ENCODE peak calls at places on chromosomes 5 and 9, in seven cellular contexts. One of them, this sample, is unnamed.

GRCh38 chr5:1797855-1798254 is 1.8 kb downstream of the MRPL36 start:
- DNase-seq in left ventricle myocardium inferior: no peak
- DNase-seq in AG08395: no peak
- DNase-seq in epithelial cell of prostate: no peak
- DNase-seq in GM04503: no peak
- DNase-seq in HFFc6: no peak
- DNase-seq in KBM-7: no peak
- DNase-seq in this sample: no peak

GRCh38 chr9:105296889-105297288 is 52.4 kb downstream of the SLC44A1 start:
- DNase-seq in epithelial cell of prostate: peak
- DNase-seq in left ventricle myocardium inferior: no peak
- DNase-seq in HFFc6: peak
- DNase-seq in AG08395: peak
- DNase-seq in GM04503: peak
- DNase-seq in KBM-7: no peak
- DNase-seq in this sample: no peak

GRCh38 chr5:177071671-177072385 is 14.9 kb upstream of the FGFR4 start:
- DNase-seq in GM04503: peak
- DNase-seq in AG08395: peak
- DNase-seq in left ventricle myocardium inferior: no peak
- DNase-seq in HFFc6: peak
- DNase-seq in KBM-7: peak
- DNase-seq in epithelial cell of prostate: no peak
- DNase-seq in this sample: peak

GRCh38 chr5:140795259-140795641 is 598 bp downstream of the PCDHA2 start:
- DNase-seq in GM04503: no peak
- DNase-seq in AG08395: peak
- DNase-seq in left ventricle myocardium inferior: no peak
- DNase-seq in epithelial cell of prostate: no peak
- DNase-seq in HFFc6: no peak
- DNase-seq in KBM-7: peak
- DNase-seq in this sample: no peak

GRCh38 chr5:152599096-152599495 is 194.0 kb upstream of the NMUR2 start:
- DNase-seq in GM04503: no peak
- DNase-seq in epithelial cell of prostate: no peak
- DNase-seq in HFFc6: no peak
- DNase-seq in AG08395: no peak
- DNase-seq in left ventricle myocardium inferior: no peak
- DNase-seq in KBM-7: no peak
- DNase-seq in this sample: no peak

GRCh38 chr5:123099514-123100151 is 10.6 kb downstream of the PRDM6 start:
- DNase-seq in left ventricle myocardium inferior: no peak
- DNase-seq in KBM-7: peak
- DNase-seq in epithelial cell of prostate: no peak
- DNase-seq in HFFc6: no peak
- DNase-seq in GM04503: no peak
- DNase-seq in AG08395: no peak
- DNase-seq in this sample: no peak

GRCh38 chr9:136686794-136687711 is at the start of gene AGPAT2:
- DNase-seq in HFFc6: peak
- DNase-seq in KBM-7: peak
- DNase-seq in GM04503: no peak
- DNase-seq in AG08395: peak
- DNase-seq in epithelial cell of prostate: no peak
- DNase-seq in left ventricle myocardium inferior: peak
- DNase-seq in this sample: peak

GRCh38 chr9:137279741-137280477 is 2.4 kb downstream of the TOR4A start:
- DNase-seq in KBM-7: no peak
- DNase-seq in GM04503: no peak
- DNase-seq in left ventricle myocardium inferior: no peak
- DNase-seq in HFFc6: no peak
- DNase-seq in epithelial cell of prostate: no peak
- DNase-seq in AG08395: no peak
- DNase-seq in this sample: no peak

GRCh38 chr5:14816999-14817761 is 54.4 kb downstream of the ANKH start:
- DNase-seq in HFFc6: peak
- DNase-seq in epithelial cell of prostate: peak
- DNase-seq in KBM-7: no peak
- DNase-seq in left ventricle myocardium inferior: peak
- DNase-seq in AG08395: peak
- DNase-seq in GM04503: peak
- DNase-seq in this sample: no peak

GRCh38 chr9:126465977-126466376 is 139.3 kb downstream of the MVB12B start:
- DNase-seq in HFFc6: no peak
- DNase-seq in epithelial cell of prostate: no peak
- DNase-seq in GM04503: no peak
- DNase-seq in KBM-7: no peak
- DNase-seq in AG08395: no peak
- DNase-seq in left ventricle myocardium inferior: no peak
- DNase-seq in this sample: no peak

GRCh38 chr5:127076730-127077129 is 3.4 kb upstream of the C5orf63 start:
- DNase-seq in epithelial cell of prostate: no peak
- DNase-seq in left ventricle myocardium inferior: no peak
- DNase-seq in AG08395: no peak
- DNase-seq in GM04503: no peak
- DNase-seq in KBM-7: no peak
- DNase-seq in HFFc6: no peak
- DNase-seq in this sample: no peak

GRCh38 chr9:136494531-136495215 is 11.8 kb upstream of the SEC16A start:
- DNase-seq in epithelial cell of prostate: no peak
- DNase-seq in KBM-7: no peak
- DNase-seq in AG08395: no peak
- DNase-seq in GM04503: no peak
- DNase-seq in left ventricle myocardium inferior: no peak
- DNase-seq in HFFc6: no peak
- DNase-seq in this sample: no peak

GRCh38 chr5:89265511-89266169 is 382.7 kb upstream of the MEF2C start:
- DNase-seq in HFFc6: peak
- DNase-seq in AG08395: peak
- DNase-seq in GM04503: peak
- DNase-seq in left ventricle myocardium inferior: no peak
- DNase-seq in KBM-7: no peak
- DNase-seq in epithelial cell of prostate: no peak
- DNase-seq in this sample: no peak

GRCh38 chr9:2691626-2692025 is 25.7 kb upstream of the KCNV2 start:
- DNase-seq in HFFc6: no peak
- DNase-seq in GM04503: no peak
- DNase-seq in left ventricle myocardium inferior: no peak
- DNase-seq in AG08395: no peak
- DNase-seq in epithelial cell of prostate: no peak
- DNase-seq in KBM-7: no peak
- DNase-seq in this sample: no peak

GRCh38 chr5:143559586-143559985 is 156.1 kb upstream of the NR3C1 start:
- DNase-seq in GM04503: no peak
- DNase-seq in epithelial cell of prostate: no peak
- DNase-seq in AG08395: no peak
- DNase-seq in KBM-7: no peak
- DNase-seq in HFFc6: no peak
- DNase-seq in left ventricle myocardium inferior: no peak
- DNase-seq in this sample: no peak

GRCh38 chr5:167814828-167815227 is 476.6 kb upstream of the WWC1 start:
- DNase-seq in epithelial cell of prostate: peak
- DNase-seq in HFFc6: peak
- DNase-seq in left ventricle myocardium inferior: no peak
- DNase-seq in KBM-7: no peak
- DNase-seq in AG08395: peak
- DNase-seq in GM04503: peak
- DNase-seq in this sample: no peak

GRCh38 chr5:157476699-157477408 is 16.8 kb downstream of the NIPAL4 start:
- DNase-seq in GM04503: no peak
- DNase-seq in left ventricle myocardium inferior: no peak
- DNase-seq in HFFc6: peak
- DNase-seq in AG08395: peak
- DNase-seq in epithelial cell of prostate: no peak
- DNase-seq in KBM-7: peak
- DNase-seq in this sample: no peak

GRCh38 chr5:131382407-131383395 is 118.8 kb downstream of the CDC42SE2 start:
- DNase-seq in AG08395: peak
- DNase-seq in GM04503: no peak
- DNase-seq in KBM-7: peak
- DNase-seq in left ventricle myocardium inferior: no peak
- DNase-seq in epithelial cell of prostate: peak
- DNase-seq in HFFc6: peak
- DNase-seq in this sample: no peak

GRCh38 chr5:13943691-13944090 is 797 bp downstream of the DNAH5 start:
- DNase-seq in GM04503: no peak
- DNase-seq in KBM-7: no peak
- DNase-seq in HFFc6: no peak
- DNase-seq in left ventricle myocardium inferior: no peak
- DNase-seq in epithelial cell of prostate: no peak
- DNase-seq in AG08395: no peak
- DNase-seq in this sample: no peak

GRCh38 chr5:41115281-41115680 is 44.1 kb upstream of the MROH2B start:
- DNase-seq in AG08395: no peak
- DNase-seq in KBM-7: no peak
- DNase-seq in epithelial cell of prostate: no peak
- DNase-seq in GM04503: peak
- DNase-seq in HFFc6: peak
- DNase-seq in left ventricle myocardium inferior: no peak
- DNase-seq in this sample: no peak

GRCh38 chr5:160188151-160188967 is 40.9 kb upstream of the FABP6 start:
- DNase-seq in GM04503: no peak
- DNase-seq in HFFc6: peak
- DNase-seq in KBM-7: no peak
- DNase-seq in left ventricle myocardium inferior: peak
- DNase-seq in epithelial cell of prostate: no peak
- DNase-seq in AG08395: peak
- DNase-seq in this sample: no peak

GRCh38 chr5:178207183-178207916 is 3.0 kb downstream of the HNRNPAB start:
- DNase-seq in AG08395: peak
- DNase-seq in GM04503: no peak
- DNase-seq in KBM-7: no peak
- DNase-seq in left ventricle myocardium inferior: no peak
- DNase-seq in epithelial cell of prostate: peak
- DNase-seq in HFFc6: no peak
- DNase-seq in this sample: no peak

GRCh38 chr9:36316629-36317317 is 58.5 kb upstream of the GNE start:
- DNase-seq in epithelial cell of prostate: no peak
- DNase-seq in HFFc6: no peak
- DNase-seq in left ventricle myocardium inferior: no peak
- DNase-seq in AG08395: no peak
- DNase-seq in GM04503: no peak
- DNase-seq in KBM-7: no peak
- DNase-seq in this sample: no peak

GRCh38 chr9:129347323-129348120 is 169.5 kb upstream of the IER5L start:
- DNase-seq in KBM-7: no peak
- DNase-seq in left ventricle myocardium inferior: no peak
- DNase-seq in GM04503: peak
- DNase-seq in epithelial cell of prostate: no peak
- DNase-seq in AG08395: peak
- DNase-seq in HFFc6: no peak
- DNase-seq in this sample: no peak

GRCh38 chr5:110288766-110289165 is 437.7 kb downstream of the TMEM232 start:
- DNase-seq in left ventricle myocardium inferior: no peak
- DNase-seq in HFFc6: no peak
- DNase-seq in GM04503: peak
- DNase-seq in AG08395: peak
- DNase-seq in epithelial cell of prostate: no peak
- DNase-seq in KBM-7: no peak
- DNase-seq in this sample: no peak

GRCh38 chr5:72511371-72512178 is 4.4 kb upstream of the ZNF366 start:
- DNase-seq in AG08395: peak
- DNase-seq in GM04503: no peak
- DNase-seq in epithelial cell of prostate: no peak
- DNase-seq in HFFc6: peak
- DNase-seq in KBM-7: no peak
- DNase-seq in left ventricle myocardium inferior: no peak
- DNase-seq in this sample: no peak

GRCh38 chr5:150124596-150124995 is 31.0 kb downstream of the PDGFRB start:
- DNase-seq in HFFc6: no peak
- DNase-seq in AG08395: no peak
- DNase-seq in epithelial cell of prostate: no peak
- DNase-seq in GM04503: no peak
- DNase-seq in KBM-7: no peak
- DNase-seq in left ventricle myocardium inferior: no peak
- DNase-seq in this sample: no peak

This sample was measured in stimulated activated CD8-positive, alpha-beta memory T cell treated with anti-CD3 and anti-CD28 coated beads, Interleukin-2, amount 100 ng/mL, for 1 hour.